ENCODE peak calls at places on chromosomes 7 and 10, in seven cellular contexts. X is sigmoid colon, E is adrenal gland, U is stomach, T is breast epithelium, D is A549, J is testis. V is an unnamed sample.

GRCh38 chr7:28980504-28981281 is 22.6 kb upstream of the TRIL start:
- DNase-seq in X (no peak), E (no peak), U (no peak), T (no peak), D (no peak), J (no peak), V (no peak)

GRCh38 chr7:106216517-106217088 is 68.2 kb downstream of the NAMPT start:
- DNase-seq in X (peak; percentile 78), E (peak; percentile 34), U (peak; percentile 47), T (no peak), D (peak; percentile 88), J (no peak), V (no peak)

GRCh38 chr7:21704362-21704761 is 161.5 kb downstream of the DNAH11 start:
- DNase-seq in X (no peak), E (no peak), U (no peak), T (no peak), D (no peak), J (no peak), V (no peak)

GRCh38 chr7:113113912-113114311 is 4.4 kb downstream of the SMIM30 start:
- DNase-seq in X (no peak), E (no peak), U (no peak), T (no peak), D (peak; percentile 19), J (no peak), V (no peak)

GRCh38 chr10:72540193-72540807 is 85.6 kb downstream of the MICU1 start:
- DNase-seq in X (no peak), E (no peak), U (no peak), T (no peak), D (no peak), J (no peak), V (no peak)

GRCh38 chr10:3222068-3222467 is 49.5 kb upstream of the PITRM1 start:
- DNase-seq in X (no peak), E (no peak), U (no peak), T (no peak), D (peak; percentile 41), J (no peak), V (no peak)

GRCh38 chr7:2613113-2613925 is 18.5 kb upstream of the TTYH3 start:
- DNase-seq in X (no peak), E (no peak), U (no peak), T (no peak), D (no peak), J (no peak), V (no peak)

GRCh38 chr7:111045469-111045868 is 45.5 kb upstream of the LRRN3 start:
- DNase-seq in X (no peak), E (peak; percentile 21), U (no peak), T (no peak), D (no peak), J (peak; percentile 48), V (no peak)

GRCh38 chr7:39827571-39827970 is 122.5 kb upstream of the CDK13 start:
- DNase-seq in X (no peak), E (no peak), U (no peak), T (no peak), D (no peak), J (no peak), V (no peak)

GRCh38 chr7:2724453-2725177 is 36.6 kb downstream of the AMZ1 start:
- DNase-seq in X (peak; percentile 53), E (peak; percentile 10), U (peak; percentile 14), T (peak; percentile 37), D (no peak), J (no peak), V (no peak)

GRCh38 chr7:23654508-23654907 is 25.5 kb upstream of the FAM221A start:
- DNase-seq in X (no peak), E (peak; percentile 25), U (peak; percentile 58), T (no peak), D (peak; percentile 55), J (peak; percentile 73), V (no peak)

GRCh38 chr10:5243521-5243987 is 46.9 kb downstream of the AKR1C4 start:
- DNase-seq in X (no peak), E (no peak), U (no peak), T (no peak), D (no peak), J (no peak), V (no peak)

GRCh38 chr7:128422856-128423255 is 13.1 kb upstream of the IMPDH1 start:
- DNase-seq in X (no peak), E (no peak), U (no peak), T (no peak), D (no peak), J (no peak), V (no peak)

GRCh38 chr7:244981-245380 is 45.0 kb upstream of the FOXL3 start:
- DNase-seq in X (peak; percentile 72), E (no peak), U (no peak), T (no peak), D (no peak), J (peak; percentile 66), V (no peak)

GRCh38 chr10:35300063-35300699 is 36.1 kb upstream of the CCNY start:
- DNase-seq in X (peak; percentile 70), E (no peak), U (no peak), T (no peak), D (peak; percentile 83), J (peak; percentile 15), V (peak; percentile 25)

GRCh38 chr7:135129579-135129978 is 18.3 kb upstream of the TMEM140 start:
- DNase-seq in X (no peak), E (no peak), U (no peak), T (no peak), D (no peak), J (no peak), V (no peak)

GRCh38 chr7:139738101-139738489 is 39.7 kb downstream of the HIPK2 start:
- DNase-seq in X (no peak), E (no peak), U (no peak), T (no peak), D (no peak), J (no peak), V (no peak)

GRCh38 chr7:93622036-93622714 is 47.7 kb upstream of the CALCR start:
- DNase-seq in X (no peak), E (no peak), U (no peak), T (no peak), D (peak; percentile 66), J (peak; percentile 16), V (no peak)

GRCh38 chr7:142882338-142882678 is 3.2 kb downstream of the TRPV6 start:
- DNase-seq in X (no peak), E (no peak), U (no peak), T (no peak), D (no peak), J (no peak), V (no peak)

GRCh38 chr10:15451137-15452094 is 80.3 kb upstream of the FAM171A1 start:
- DNase-seq in X (no peak), E (no peak), U (no peak), T (no peak), D (no peak), J (no peak), V (no peak)
- TF ChIP-seq POLR2A in X (no peak), E (no peak), U (no peak), T (no peak), D (no peak), J (no peak), V (no peak)

GRCh38 chr10:96719850-96720421 is 378 bp downstream of the PIK3AP1 start:
- DNase-seq in X (peak; percentile 75), E (peak; percentile 44), U (peak; percentile 67), T (no peak), D (peak; percentile 49), J (peak; percentile 63), V (peak; percentile 73)

GRCh38 chr10:96718304-96718990 is 1.9 kb downstream of the PIK3AP1 start:
- DNase-seq in X (no peak), E (no peak), U (no peak), T (no peak), D (no peak), J (no peak), V (no peak)

GRCh38 chr10:96719205-96719604 is 1.1 kb downstream of the PIK3AP1 start:
- DNase-seq in X (no peak), E (no peak), U (no peak), T (no peak), D (no peak), J (no peak), V (no peak)

GRCh38 chr10:96721207-96721572 is 876 bp upstream of the PIK3AP1 start:
- DNase-seq in X (no peak), E (no peak), U (no peak), T (no peak), D (no peak), J (no peak), V (no peak)

DNA sequence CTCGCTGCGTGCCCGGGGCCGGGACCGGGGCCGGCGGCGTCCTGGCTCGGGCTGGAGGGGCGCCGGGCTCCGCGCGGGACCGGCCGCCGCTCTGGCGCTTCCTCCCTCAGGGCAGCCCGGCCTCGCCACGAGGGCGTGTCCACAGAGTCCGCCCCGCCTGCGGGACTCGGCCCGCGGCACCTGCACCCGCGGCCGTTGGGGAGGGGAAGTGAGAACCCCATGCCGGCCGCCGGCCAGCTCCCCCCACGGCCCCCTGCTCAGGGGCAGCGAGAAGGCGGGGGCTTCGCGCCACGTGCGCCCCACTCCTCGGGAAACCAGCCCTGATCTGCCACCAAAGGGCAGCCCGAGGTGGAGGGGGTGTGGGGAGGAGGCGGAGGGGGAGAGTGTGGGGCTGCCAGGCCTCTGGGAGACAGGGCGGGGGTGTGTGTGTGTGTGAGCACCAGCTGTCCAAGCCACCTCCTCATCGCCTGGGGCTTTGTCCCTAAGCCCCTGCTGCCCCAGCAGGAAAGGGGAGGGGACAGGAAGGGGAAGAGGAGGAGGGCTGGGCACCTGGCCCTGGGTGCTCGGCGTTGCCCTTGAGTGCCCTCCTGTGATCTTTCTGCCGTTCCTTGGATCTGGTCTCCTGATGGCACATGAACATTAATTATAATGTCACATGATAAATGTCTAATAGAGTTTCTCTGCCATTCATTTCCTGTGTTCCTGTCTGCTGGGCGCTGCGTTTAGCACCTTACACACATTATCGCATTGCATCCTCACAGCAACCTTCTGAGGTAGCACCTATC is at the start of gene PIK3AP1:
- DNase-seq in X (peak; percentile 67), E (peak; percentile 46), U (peak; percentile 66), T (no peak), D (peak; percentile 12), J (peak; percentile 34), V (peak; percentile 82)
- TF ChIP-seq POLR2A in X (no peak), E (no peak), U (no peak), T (no peak), D (no peak), J (no peak), V (peak; percentile 44)

GRCh38 chr10:79139124-79139835 is 70.5 kb downstream of the ZMIZ1 start:
- DNase-seq in X (peak; percentile 89), E (peak; percentile 60), U (no peak), T (no peak), D (no peak), J (peak; percentile 53), V (no peak)
- TF ChIP-seq POLR2A in X (no peak), E (no peak), U (no peak), T (no peak), D (no peak), J (no peak), V (no peak)

GRCh38 chr7:100583132-100584045 is 2.5 kb downstream of the LRCH4 start:
- DNase-seq in X (peak; percentile 85), E (peak; percentile 61), U (peak; percentile 61), T (no peak), D (no peak), J (peak; percentile 82), V (peak; percentile 65)

GRCh38 chr7:100584677-100585510 is 1.0 kb downstream of the LRCH4 start:
- DNase-seq in X (peak; percentile 77), E (peak; percentile 79), U (peak; percentile 43), T (peak; percentile 53), D (peak; percentile 35), J (peak; percentile 89), V (no peak)

GRCh38 chr7:100586266-100587025 is at the start of gene FBXO24:
- DNase-seq in X (peak; percentile 100), E (peak; percentile 100), U (peak; percentile 99), T (peak; percentile 100), D (peak; percentile 100), J (peak; percentile 99), V (peak; percentile 100)

GRCh38 chr7:100584046-100584676 is 1.8 kb downstream of the LRCH4 start:
- DNase-seq in X (peak; percentile 68), E (no peak), U (no peak), T (peak; percentile 43), D (no peak), J (no peak), V (no peak)

GRCh38 chr7:100585511-100586265 is at the start of gene LRCH4:
- DNase-seq in X (no peak), E (peak; percentile 69), U (peak; percentile 73), T (peak; percentile 56), D (peak; percentile 42), J (peak; percentile 70), V (peak; percentile 99)
- TF ChIP-seq POLR2A in X (peak; percentile 99), E (peak; percentile 99), U (no peak), T (peak; percentile 98), D (peak; percentile 97), J (peak; percentile 95), V (peak; percentile 97)